ENCODE peak calls at places on chromosome 15, in six cellular contexts. One of them, this sample, is unnamed.

GRCh38 chr15:89119489-89120478 is 31.5 kb downstream of the ABHD2 start:
- DNase-seq in HFF-Myc: no peak
- DNase-seq in iPS DF 19.7: no peak
- DNase-seq in fibroblast of mammary gland: peak; percentile 96
- DNase-seq in brain microvascular endothelial cell: peak; percentile 95
- DNase-seq in CMK: no peak
- DNase-seq in this sample: no peak

GRCh38 chr15:40252438-40253178 is 13.7 kb downstream of the PAK6 start:
- DNase-seq in HFF-Myc: no peak
- DNase-seq in iPS DF 19.7: no peak
- DNase-seq in fibroblast of mammary gland: no peak
- DNase-seq in brain microvascular endothelial cell: no peak
- DNase-seq in CMK: no peak
- DNase-seq in this sample: no peak

GRCh38 chr15:70375006-70375409 is 277.3 kb upstream of the TLE3 start:
- DNase-seq in HFF-Myc: no peak
- DNase-seq in iPS DF 19.7: no peak
- DNase-seq in fibroblast of mammary gland: peak; percentile 53
- DNase-seq in brain microvascular endothelial cell: no peak
- DNase-seq in CMK: peak; percentile 31
- DNase-seq in this sample: no peak

GRCh38 chr15:90300988-90301715 is 35.7 kb downstream of the NGRN start:
- DNase-seq in HFF-Myc: no peak
- DNase-seq in iPS DF 19.7: no peak
- DNase-seq in fibroblast of mammary gland: peak; percentile 44
- DNase-seq in brain microvascular endothelial cell: peak; percentile 36
- DNase-seq in CMK: no peak
- DNase-seq in this sample: no peak

GRCh38 chr15:39752991-39753390 is 29.6 kb downstream of the FSIP1 start:
- DNase-seq in HFF-Myc: no peak
- DNase-seq in iPS DF 19.7: no peak
- DNase-seq in fibroblast of mammary gland: no peak
- DNase-seq in brain microvascular endothelial cell: no peak
- DNase-seq in CMK: no peak
- DNase-seq in this sample: no peak

GRCh38 chr15:96969892-96970710 is 639.6 kb downstream of the NR2F2 start:
- DNase-seq in HFF-Myc: no peak
- DNase-seq in iPS DF 19.7: no peak
- DNase-seq in fibroblast of mammary gland: no peak
- DNase-seq in brain microvascular endothelial cell: no peak
- DNase-seq in CMK: no peak
- DNase-seq in this sample: no peak

GRCh38 chr15:73794501-73795133 is 41.5 kb upstream of the INSYN1 start:
- DNase-seq in HFF-Myc: no peak
- DNase-seq in iPS DF 19.7: no peak
- DNase-seq in fibroblast of mammary gland: peak; percentile 31
- DNase-seq in brain microvascular endothelial cell: peak; percentile 40
- DNase-seq in CMK: no peak
- DNase-seq in this sample: no peak

GRCh38 chr15:99442268-99442897 is 123.4 kb upstream of the MEF2A start:
- DNase-seq in HFF-Myc: peak; percentile 78
- DNase-seq in iPS DF 19.7: no peak
- DNase-seq in fibroblast of mammary gland: peak; percentile 92
- DNase-seq in brain microvascular endothelial cell: peak; percentile 71
- DNase-seq in CMK: no peak
- DNase-seq in this sample: no peak

GRCh38 chr15:52798529-52799101 is 8.5 kb upstream of the ONECUT1 start:
- DNase-seq in HFF-Myc: no peak
- DNase-seq in iPS DF 19.7: no peak
- DNase-seq in fibroblast of mammary gland: no peak
- DNase-seq in brain microvascular endothelial cell: no peak
- DNase-seq in CMK: no peak
- DNase-seq in this sample: no peak

GRCh38 chr15:69160976-69161877 is 792 bp downstream of the GLCE start:
- DNase-seq in HFF-Myc: no peak
- DNase-seq in iPS DF 19.7: no peak
- DNase-seq in fibroblast of mammary gland: peak; percentile 33
- DNase-seq in brain microvascular endothelial cell: no peak
- DNase-seq in CMK: no peak
- DNase-seq in this sample: no peak

GRCh38 chr15:83299462-83299861 is 15.0 kb upstream of the BNC1 start:
- DNase-seq in HFF-Myc: no peak
- DNase-seq in iPS DF 19.7: no peak
- DNase-seq in fibroblast of mammary gland: no peak
- DNase-seq in brain microvascular endothelial cell: no peak
- DNase-seq in CMK: no peak
- DNase-seq in this sample: no peak

GRCh38 chr15:67010898-67011619 is 54.3 kb upstream of the SMAD3 start:
- DNase-seq in HFF-Myc: no peak
- DNase-seq in iPS DF 19.7: no peak
- DNase-seq in fibroblast of mammary gland: no peak
- DNase-seq in brain microvascular endothelial cell: peak; percentile 44
- DNase-seq in CMK: no peak
- DNase-seq in this sample: no peak

GRCh38 chr15:78481917-78482316 is 25.5 kb upstream of the HYKK start:
- DNase-seq in HFF-Myc: no peak
- DNase-seq in iPS DF 19.7: no peak
- DNase-seq in fibroblast of mammary gland: no peak
- DNase-seq in brain microvascular endothelial cell: no peak
- DNase-seq in CMK: no peak
- DNase-seq in this sample: no peak

GRCh38 chr15:36161781-36162212 is 417.6 kb upstream of the CDIN1 start:
- DNase-seq in HFF-Myc: peak; percentile 53
- DNase-seq in iPS DF 19.7: no peak
- DNase-seq in fibroblast of mammary gland: peak; percentile 63
- DNase-seq in brain microvascular endothelial cell: no peak
- DNase-seq in CMK: no peak
- DNase-seq in this sample: no peak

GRCh38 chr15:90680371-90680935 is 36.7 kb upstream of the BLM start:
- DNase-seq in HFF-Myc: peak; percentile 92
- DNase-seq in iPS DF 19.7: no peak
- DNase-seq in fibroblast of mammary gland: peak; percentile 98
- DNase-seq in brain microvascular endothelial cell: peak; percentile 78
- DNase-seq in CMK: no peak
- DNase-seq in this sample: peak; percentile 75

GRCh38 chr15:72474912-72475601 is 927 bp downstream of the ARIH1 start:
- DNase-seq in HFF-Myc: no peak
- DNase-seq in iPS DF 19.7: no peak
- DNase-seq in fibroblast of mammary gland: peak; percentile 74
- DNase-seq in brain microvascular endothelial cell: peak; percentile 70
- DNase-seq in CMK: peak; percentile 65
- DNase-seq in this sample: peak; percentile 32

GRCh38 chr15:69718916-69719315 is 266.3 kb downstream of the RPLP1 start:
- DNase-seq in HFF-Myc: no peak
- DNase-seq in iPS DF 19.7: no peak
- DNase-seq in fibroblast of mammary gland: no peak
- DNase-seq in brain microvascular endothelial cell: no peak
- DNase-seq in CMK: no peak
- DNase-seq in this sample: no peak

GRCh38 chr15:100783296-100783695 is 96.3 kb upstream of the ALDH1A3 start:
- DNase-seq in HFF-Myc: no peak
- DNase-seq in iPS DF 19.7: no peak
- DNase-seq in fibroblast of mammary gland: no peak
- DNase-seq in brain microvascular endothelial cell: no peak
- DNase-seq in CMK: no peak
- DNase-seq in this sample: no peak

GRCh38 chr15:26873846-26874245 is 7.0 kb downstream of the GABRA5 start:
- DNase-seq in HFF-Myc: no peak
- DNase-seq in iPS DF 19.7: no peak
- DNase-seq in fibroblast of mammary gland: peak; percentile 34
- DNase-seq in brain microvascular endothelial cell: no peak
- DNase-seq in CMK: no peak
- DNase-seq in this sample: no peak

GRCh38 chr15:58124585-58124984 is 13.6 kb upstream of the AQP9 start:
- DNase-seq in HFF-Myc: no peak
- DNase-seq in iPS DF 19.7: no peak
- DNase-seq in fibroblast of mammary gland: no peak
- DNase-seq in brain microvascular endothelial cell: no peak
- DNase-seq in CMK: no peak
- DNase-seq in this sample: no peak